ENCODE peak calls at places on chromosomes 7 and 10, in four cellular contexts. G is pancreas, E is A549, X is adrenal gland. Y is an unnamed sample.

GRCh38 chr10:96374639-96374984 is 15.8 kb upstream of the OPALIN start:
- DNase-seq in E (no peak), X (no peak), G (no peak), Y (no peak)

GRCh38 chr7:106430103-106430502 is 145.3 kb upstream of the NAMPT start:
- DNase-seq in G (no peak), E (no peak), X (no peak), Y (no peak)

GRCh38 chr10:68542046-68542445 is 14.7 kb upstream of the SLC25A16 start:
- DNase-seq in G (no peak), E (no peak), X (no peak), Y (no peak)

GRCh38 chr7:51188987-51189386 is 127.6 kb downstream of the COBL start:
- DNase-seq in E (no peak), X (no peak), G (no peak), Y (no peak)

GRCh38 chr7:151451626-151452025 is 11.7 kb upstream of the CRYGN start:
- DNase-seq in G (peak), X (no peak), E (no peak), Y (no peak)

GRCh38 chr10:75955953-75956352 is 524.5 kb downstream of the LRMDA start:
- DNase-seq in E (no peak), G (no peak), X (no peak), Y (no peak)

GRCh38 chr10:121772406-121772805 is 155.4 kb downstream of the ATE1 start:
- DNase-seq in X (no peak), G (no peak), E (no peak), Y (no peak)

GRCh38 chr10:99172130-99172738 is 63.4 kb downstream of the HPSE2 start:
- DNase-seq in E (peak), G (no peak), X (peak), Y (peak)

GRCh38 chr7:158947627-158948026 is 91.3 kb downstream of the DYNC2I1 start:
- DNase-seq in X (no peak), E (no peak), G (no peak), Y (no peak)

GRCh38 chr10:83222832-83223742 is 916.2 kb upstream of the GHITM start:
- DNase-seq in G (no peak), X (no peak), E (no peak), Y (no peak)

GRCh38 chr10:34854147-34854601 is 39.1 kb upstream of the PARD3 start:
- DNase-seq in G (no peak), E (peak), X (peak), Y (no peak)

GRCh38 chr10:129035052-129035805 is 431.8 kb upstream of the MGMT start:
- DNase-seq in X (no peak), G (no peak), E (no peak), Y (no peak)

GRCh38 chr7:146956853-146957252 is 840.3 kb downstream of the CNTNAP2 start:
- DNase-seq in G (no peak), X (no peak), E (no peak), Y (no peak)
- H3K27ac ChIP-seq in G (no peak), X (no peak), E (no peak), Y (no peak)

GRCh38 chr7:113404245-113404644 is 285.9 kb upstream of the SMIM30 start:
- DNase-seq in G (no peak), X (no peak), E (peak), Y (no peak)
- H3K27ac ChIP-seq in G (no peak), X (no peak), E (no peak), Y (no peak)

DNA sequence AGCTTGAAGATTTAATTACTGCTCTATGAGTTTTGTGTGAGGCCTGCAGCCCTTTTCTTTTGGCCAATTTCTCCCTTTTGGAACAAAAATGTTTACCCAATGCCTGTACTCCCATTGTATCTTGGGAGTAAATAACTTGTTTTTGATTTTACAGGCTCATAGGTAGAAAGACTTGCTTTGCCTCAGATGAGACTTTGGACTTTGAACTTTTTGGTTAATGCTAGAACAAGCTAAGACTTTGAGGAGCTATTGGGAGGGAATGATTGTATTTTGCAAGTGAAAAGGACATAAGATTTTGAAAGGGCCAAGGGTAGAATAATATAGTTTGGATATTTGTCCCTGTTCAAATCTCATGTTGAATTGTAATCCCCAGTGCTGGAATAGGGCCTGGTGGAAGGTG is 152.0 kb downstream of the MAGI2 start:
- DNase-seq in G (no peak), X (no peak), E (no peak), Y (no peak)
- H3K27ac ChIP-seq in G (no peak), X (no peak), E (no peak), Y (no peak)

GRCh38 chr7:3399858-3400257 is 98.8 kb downstream of the SDK1 start:
- DNase-seq in X (no peak), G (no peak), E (peak), Y (no peak)

GRCh38 chr7:3408814-3409595 is 108.0 kb downstream of the SDK1 start:
- DNase-seq in E (no peak), G (no peak), X (no peak), Y (no peak)

GRCh38 chr7:3404490-3404889 is 103.4 kb downstream of the SDK1 start:
- DNase-seq in G (no peak), X (no peak), E (no peak), Y (no peak)
- H3K27ac ChIP-seq in G (no peak), X (no peak), E (no peak), Y (no peak)

Y was measured in substantia nigra.